ENCODE peak calls at places on chromosomes 12 and 14, in seven cellular contexts. X, Y, J, M, O, B and Q are unnamed samples.

GRCh38 chr12:14957769-14958168 is 3.6 kb downstream of the ARHGDIB start:
- DNase-seq in X (no peak), Y (no peak), J (no peak), M (no peak), O (no peak), B (no peak), Q (no peak)

GRCh38 chr12:60279224-60279623 is 683.4 kb downstream of the SLC16A7 start:
- DNase-seq in X (no peak), Y (no peak), J (peak; percentile 84), M (no peak), O (no peak), B (no peak), Q (no peak)

GRCh38 chr14:67166450-67166853 is 22.8 kb upstream of the GARIN2 start:
- DNase-seq in X (no peak), Y (peak; percentile 61), J (peak; percentile 58), M (no peak), O (peak; percentile 49), B (no peak), Q (peak; percentile 40)

GRCh38 chr14:56216631-56217379 is 98.6 kb downstream of the PELI2 start:
- DNase-seq in X (no peak), Y (peak; percentile 53), J (peak; percentile 28), M (peak; percentile 60), O (no peak), B (peak; percentile 54), Q (peak; percentile 75)

GRCh38 chr14:61213930-61214329 is 67.2 kb downstream of the TMEM30B start:
- DNase-seq in X (no peak), Y (no peak), J (peak; percentile 41), M (no peak), O (no peak), B (no peak), Q (no peak)

GRCh38 chr12:75579552-75579951 is 68.1 kb upstream of the KRR1 start:
- DNase-seq in X (no peak), Y (no peak), J (no peak), M (no peak), O (no peak), B (no peak), Q (no peak)

GRCh38 chr14:105902131-105902898 is 375.9 kb downstream of the TMEM121 start:
- DNase-seq in X (no peak), Y (no peak), J (no peak), M (no peak), O (no peak), B (no peak), Q (no peak)

GRCh38 chr14:72894623-72895378 is 900 bp upstream of the DPF3 start:
- DNase-seq in X (no peak), Y (peak; percentile 41), J (no peak), M (peak; percentile 21), O (no peak), B (peak; percentile 24), Q (no peak)

GRCh38 chr12:58248599-58248998 is 307.2 kb downstream of the ATP23 start:
- DNase-seq in X (no peak), Y (no peak), J (no peak), M (no peak), O (no peak), B (no peak), Q (no peak)

GRCh38 chr14:64763801-64764511 is 59.7 kb downstream of the PLEKHG3 start:
- DNase-seq in X (no peak), Y (no peak), J (peak; percentile 55), M (no peak), O (no peak), B (no peak), Q (peak; percentile 44)

GRCh38 chr14:93916476-93916875 is 10.7 kb upstream of the FAM181A start:
- DNase-seq in X (no peak), Y (no peak), J (no peak), M (no peak), O (no peak), B (no peak), Q (no peak)

GRCh38 chr12:60225216-60226000 is 629.6 kb downstream of the SLC16A7 start:
- DNase-seq in X (no peak), Y (no peak), J (no peak), M (no peak), O (no peak), B (no peak), Q (no peak)

GRCh38 chr12:75727577-75727976 is 216.2 kb upstream of the KRR1 start:
- DNase-seq in X (no peak), Y (no peak), J (no peak), M (no peak), O (no peak), B (no peak), Q (no peak)

GRCh38 chr12:5511644-5512584 is 80.0 kb downstream of the NTF3 start:
- DNase-seq in X (peak; percentile 61), Y (no peak), J (peak; percentile 44), M (peak; percentile 55), O (peak; percentile 81), B (peak; percentile 40), Q (peak; percentile 96)
- TF ChIP-seq CTCF in X (no peak), Y (peak; percentile 21), J (peak; percentile 72), M (peak; percentile 51), O (peak; percentile 95), B (peak; percentile 60), Q (peak; percentile 29)

GRCh38 chr12:46110220-46110700 is 119.9 kb upstream of the SCAF11 start:
- DNase-seq in X (no peak), Y (peak; percentile 28), J (no peak), M (peak; percentile 31), O (peak; percentile 58), B (peak; percentile 39), Q (no peak)
- H3K27ac ChIP-seq in X (no peak overlapping the region), Y (no peak overlapping the region), J (no peak overlapping the region), M (no peak overlapping the region), O (peak overlapping the region; percentile 92), B (no peak overlapping the region), Q (no peak overlapping the region)

DNA sequence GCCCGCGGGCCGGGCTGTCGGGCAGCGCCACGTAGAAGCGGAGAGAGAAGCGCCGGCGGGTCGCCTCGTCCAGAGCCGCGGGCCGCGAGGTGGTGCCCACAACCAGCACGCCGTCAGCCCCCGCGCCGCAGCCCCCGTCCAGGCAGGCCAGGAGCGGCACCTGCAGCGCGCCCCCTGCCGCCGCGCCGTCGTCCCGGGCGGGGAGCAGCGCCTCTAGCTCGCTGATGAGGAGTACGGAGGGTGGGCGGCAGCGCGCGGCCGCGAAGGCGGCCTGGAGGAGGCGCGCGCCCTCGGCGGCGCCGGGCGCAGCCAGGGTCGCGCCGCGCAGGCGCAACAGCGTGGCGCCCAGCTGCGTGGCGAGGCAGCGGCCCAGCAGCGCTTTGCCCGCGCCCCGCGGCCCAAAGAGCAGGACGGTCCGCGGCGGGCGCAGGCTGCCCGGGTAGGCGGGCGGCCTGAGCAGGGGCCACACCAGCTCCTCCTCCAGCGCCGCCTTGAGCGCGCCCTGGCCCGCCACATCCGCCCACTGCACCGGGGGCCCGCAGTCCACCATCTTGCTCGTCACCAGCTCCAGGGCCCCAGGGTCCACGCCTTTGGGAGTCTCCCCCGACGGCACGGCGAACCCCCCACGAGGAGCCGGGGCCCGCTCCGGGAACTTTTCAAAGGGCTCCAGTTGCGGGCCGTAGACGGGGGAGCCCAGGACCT is 27.6 kb downstream of the FIGNL2 start:
- DNase-seq in X (no peak), Y (no peak), J (peak; percentile 60), M (peak; percentile 72), O (no peak), B (peak; percentile 73), Q (peak; percentile 54)
- TF ChIP-seq CTCF in X (no peak), Y (no peak), J (peak; percentile 43), M (no peak), O (peak; percentile 40), B (peak; percentile 43), Q (peak; percentile 23)

GRCh38 chr12:24297516-24297915 is 348.0 kb upstream of the SOX5 start:
- DNase-seq in X (no peak), Y (no peak), J (no peak), M (no peak), O (no peak), B (no peak), Q (no peak)
- H3K27ac ChIP-seq in X (no peak overlapping the region), Y (no peak overlapping the region), J (no peak overlapping the region), M (no peak overlapping the region), O (no peak overlapping the region), B (no peak overlapping the region), Q (no peak overlapping the region)